ENCODE peak calls at places on chromosomes 7 and 10, in ten cellular contexts. One of them, this sample, is unnamed.

GRCh38 chr10:73099141-73099540 is 2.5 kb upstream of the P4HA1 start:
- DNase-seq in NCI-H69: no peak
- DNase-seq in chondrocyte: no peak
- DNase-seq in activated naive CD4-positive, alpha-beta T cell treated with anti-CD3 and anti-CD28 coated beads, Interleukin-2, amount 50 U/mL, for 16 hours: no peak
- DNase-seq in activated CD4-positive, CD25-positive, alpha-beta regulatory T cell: no peak
- DNase-seq in A172: no peak
- DNase-seq in small intestine: no peak
- DNase-seq in T1000: no peak
- DNase-seq in ELR: no peak
- DNase-seq in SK-N-SH: no peak
- DNase-seq in this sample: no peak

GRCh38 chr7:1193593-1194424 is 33.8 kb upstream of the ZFAND2A start:
- DNase-seq in small intestine: peak; percentile 54
- DNase-seq in T1000: no peak
- DNase-seq in chondrocyte: no peak
- DNase-seq in activated CD4-positive, CD25-positive, alpha-beta regulatory T cell: peak; percentile 26
- DNase-seq in A172: no peak
- DNase-seq in ELR: peak; percentile 61
- DNase-seq in activated naive CD4-positive, alpha-beta T cell treated with anti-CD3 and anti-CD28 coated beads, Interleukin-2, amount 50 U/mL, for 16 hours: peak; percentile 45
- DNase-seq in SK-N-SH: peak; percentile 90
- DNase-seq in NCI-H69: peak; percentile 79
- DNase-seq in this sample: no peak

GRCh38 chr7:31066516-31067130 is 14.5 kb downstream of the ADCYAP1R1 start:
- DNase-seq in A172: no peak
- DNase-seq in activated naive CD4-positive, alpha-beta T cell treated with anti-CD3 and anti-CD28 coated beads, Interleukin-2, amount 50 U/mL, for 16 hours: no peak
- DNase-seq in T1000: no peak
- DNase-seq in NCI-H69: no peak
- DNase-seq in small intestine: no peak
- DNase-seq in SK-N-SH: no peak
- DNase-seq in activated CD4-positive, CD25-positive, alpha-beta regulatory T cell: no peak
- DNase-seq in ELR: no peak
- DNase-seq in chondrocyte: peak; percentile 49
- DNase-seq in this sample: no peak

GRCh38 chr7:47253650-47254080 is 328.2 kb downstream of the TNS3 start:
- DNase-seq in NCI-H69: peak; percentile 51
- DNase-seq in activated naive CD4-positive, alpha-beta T cell treated with anti-CD3 and anti-CD28 coated beads, Interleukin-2, amount 50 U/mL, for 16 hours: no peak
- DNase-seq in SK-N-SH: peak; percentile 77
- DNase-seq in chondrocyte: no peak
- DNase-seq in A172: peak; percentile 81
- DNase-seq in activated CD4-positive, CD25-positive, alpha-beta regulatory T cell: no peak
- DNase-seq in small intestine: peak; percentile 57
- DNase-seq in T1000: peak; percentile 46
- DNase-seq in ELR: peak; percentile 89
- DNase-seq in this sample: peak; percentile 53

GRCh38 chr10:119817991-119818888 is 54.4 kb downstream of the MCMBP start:
- DNase-seq in A172: no peak
- DNase-seq in ELR: no peak
- DNase-seq in small intestine: no peak
- DNase-seq in activated naive CD4-positive, alpha-beta T cell treated with anti-CD3 and anti-CD28 coated beads, Interleukin-2, amount 50 U/mL, for 16 hours: no peak
- DNase-seq in NCI-H69: no peak
- DNase-seq in activated CD4-positive, CD25-positive, alpha-beta regulatory T cell: no peak
- DNase-seq in SK-N-SH: peak; percentile 91
- DNase-seq in T1000: peak; percentile 7
- DNase-seq in chondrocyte: peak; percentile 96
- DNase-seq in this sample: peak; percentile 69

GRCh38 chr7:5177060-5177459 is 13.0 kb upstream of the WIPI2 start:
- DNase-seq in small intestine: no peak
- DNase-seq in A172: peak; percentile 95
- DNase-seq in T1000: peak; percentile 21
- DNase-seq in SK-N-SH: peak; percentile 88
- DNase-seq in chondrocyte: no peak
- DNase-seq in NCI-H69: peak; percentile 81
- DNase-seq in activated naive CD4-positive, alpha-beta T cell treated with anti-CD3 and anti-CD28 coated beads, Interleukin-2, amount 50 U/mL, for 16 hours: no peak
- DNase-seq in activated CD4-positive, CD25-positive, alpha-beta regulatory T cell: no peak
- DNase-seq in ELR: peak; percentile 88
- DNase-seq in this sample: peak; percentile 56

GRCh38 chr7:75054744-75055527 is 18.7 kb downstream of the RCC1L start:
- DNase-seq in A172: peak; percentile 95
- DNase-seq in small intestine: no peak
- DNase-seq in T1000: no peak
- DNase-seq in SK-N-SH: no peak
- DNase-seq in activated CD4-positive, CD25-positive, alpha-beta regulatory T cell: no peak
- DNase-seq in ELR: peak; percentile 71
- DNase-seq in NCI-H69: no peak
- DNase-seq in activated naive CD4-positive, alpha-beta T cell treated with anti-CD3 and anti-CD28 coated beads, Interleukin-2, amount 50 U/mL, for 16 hours: no peak
- DNase-seq in chondrocyte: no peak
- DNase-seq in this sample: peak; percentile 48

GRCh38 chr10:17730667-17731066 is 21.3 kb upstream of the TMEM236 start:
- DNase-seq in activated naive CD4-positive, alpha-beta T cell treated with anti-CD3 and anti-CD28 coated beads, Interleukin-2, amount 50 U/mL, for 16 hours: no peak
- DNase-seq in A172: no peak
- DNase-seq in SK-N-SH: no peak
- DNase-seq in activated CD4-positive, CD25-positive, alpha-beta regulatory T cell: no peak
- DNase-seq in NCI-H69: no peak
- DNase-seq in T1000: no peak
- DNase-seq in chondrocyte: no peak
- DNase-seq in small intestine: no peak
- DNase-seq in ELR: no peak
- DNase-seq in this sample: no peak

GRCh38 chr7:105782391-105783063 is 93.9 kb downstream of the ATXN7L1 start:
- DNase-seq in A172: peak; percentile 87
- DNase-seq in T1000: peak; percentile 41
- DNase-seq in SK-N-SH: no peak
- DNase-seq in small intestine: no peak
- DNase-seq in ELR: peak; percentile 92
- DNase-seq in NCI-H69: no peak
- DNase-seq in activated naive CD4-positive, alpha-beta T cell treated with anti-CD3 and anti-CD28 coated beads, Interleukin-2, amount 50 U/mL, for 16 hours: peak; percentile 22
- DNase-seq in chondrocyte: no peak
- DNase-seq in activated CD4-positive, CD25-positive, alpha-beta regulatory T cell: no peak
- DNase-seq in this sample: peak; percentile 28

GRCh38 chr10:122019414-122019975 is 30.5 kb downstream of the TACC2 start:
- DNase-seq in ELR: no peak
- DNase-seq in NCI-H69: peak; percentile 91
- DNase-seq in A172: no peak
- DNase-seq in activated CD4-positive, CD25-positive, alpha-beta regulatory T cell: no peak
- DNase-seq in activated naive CD4-positive, alpha-beta T cell treated with anti-CD3 and anti-CD28 coated beads, Interleukin-2, amount 50 U/mL, for 16 hours: no peak
- DNase-seq in chondrocyte: no peak
- DNase-seq in small intestine: peak; percentile 95
- DNase-seq in T1000: no peak
- DNase-seq in SK-N-SH: no peak
- DNase-seq in this sample: no peak

GRCh38 chr7:132359746-132360145 is 216.5 kb downstream of the PLXNA4 start:
- DNase-seq in SK-N-SH: no peak
- DNase-seq in NCI-H69: peak; percentile 52
- DNase-seq in chondrocyte: no peak
- DNase-seq in activated CD4-positive, CD25-positive, alpha-beta regulatory T cell: no peak
- DNase-seq in A172: no peak
- DNase-seq in activated naive CD4-positive, alpha-beta T cell treated with anti-CD3 and anti-CD28 coated beads, Interleukin-2, amount 50 U/mL, for 16 hours: no peak
- DNase-seq in ELR: no peak
- DNase-seq in small intestine: no peak
- DNase-seq in T1000: no peak
- DNase-seq in this sample: no peak

GRCh38 chr7:5296015-5296621 is 13.4 kb downstream of the SLC29A4 start:
- DNase-seq in A172: no peak
- DNase-seq in small intestine: no peak
- DNase-seq in NCI-H69: no peak
- DNase-seq in activated CD4-positive, CD25-positive, alpha-beta regulatory T cell: no peak
- DNase-seq in ELR: no peak
- DNase-seq in activated naive CD4-positive, alpha-beta T cell treated with anti-CD3 and anti-CD28 coated beads, Interleukin-2, amount 50 U/mL, for 16 hours: no peak
- DNase-seq in SK-N-SH: no peak
- DNase-seq in T1000: no peak
- DNase-seq in chondrocyte: no peak
- DNase-seq in this sample: no peak

GRCh38 chr10:47240173-47240572 is 59.8 kb upstream of the GDF10 start:
- DNase-seq in NCI-H69: no peak
- DNase-seq in small intestine: no peak
- DNase-seq in activated naive CD4-positive, alpha-beta T cell treated with anti-CD3 and anti-CD28 coated beads, Interleukin-2, amount 50 U/mL, for 16 hours: no peak
- DNase-seq in SK-N-SH: no peak
- DNase-seq in activated CD4-positive, CD25-positive, alpha-beta regulatory T cell: no peak
- DNase-seq in chondrocyte: no peak
- DNase-seq in A172: no peak
- DNase-seq in ELR: no peak
- DNase-seq in T1000: no peak
- DNase-seq in this sample: no peak

GRCh38 chr10:95793401-95794045 is 37.6 kb downstream of the ENTPD1 start:
- DNase-seq in activated naive CD4-positive, alpha-beta T cell treated with anti-CD3 and anti-CD28 coated beads, Interleukin-2, amount 50 U/mL, for 16 hours: no peak
- DNase-seq in activated CD4-positive, CD25-positive, alpha-beta regulatory T cell: no peak
- DNase-seq in small intestine: no peak
- DNase-seq in T1000: no peak
- DNase-seq in ELR: no peak
- DNase-seq in A172: no peak
- DNase-seq in chondrocyte: no peak
- DNase-seq in NCI-H69: no peak
- DNase-seq in SK-N-SH: no peak
- DNase-seq in this sample: no peak

GRCh38 chr10:59668081-59668480 is 41.6 kb downstream of the SLC16A9 start:
- DNase-seq in A172: no peak
- DNase-seq in small intestine: no peak
- DNase-seq in ELR: no peak
- DNase-seq in SK-N-SH: no peak
- DNase-seq in activated CD4-positive, CD25-positive, alpha-beta regulatory T cell: no peak
- DNase-seq in chondrocyte: no peak
- DNase-seq in NCI-H69: peak; percentile 6
- DNase-seq in activated naive CD4-positive, alpha-beta T cell treated with anti-CD3 and anti-CD28 coated beads, Interleukin-2, amount 50 U/mL, for 16 hours: no peak
- DNase-seq in T1000: no peak
- DNase-seq in this sample: no peak

GRCh38 chr7:30412810-30413504 is 65.6 kb downstream of the NOD1 start:
- DNase-seq in A172: peak; percentile 93
- DNase-seq in chondrocyte: no peak
- DNase-seq in T1000: peak; percentile 8
- DNase-seq in ELR: peak; percentile 89
- DNase-seq in NCI-H69: peak; percentile 80
- DNase-seq in activated CD4-positive, CD25-positive, alpha-beta regulatory T cell: no peak
- DNase-seq in SK-N-SH: peak; percentile 72
- DNase-seq in activated naive CD4-positive, alpha-beta T cell treated with anti-CD3 and anti-CD28 coated beads, Interleukin-2, amount 50 U/mL, for 16 hours: no peak
- DNase-seq in small intestine: peak; percentile 74
- DNase-seq in this sample: peak; percentile 73